ENCODE peak calls at places on chromosomes 4 and X, in nine cellular contexts. X, Y, H, T, K, J, D, E and P are unnamed samples. For H3K27me3 and H3K36me3, the result is how much of the 10 kb centered on the place peaks cover.

GRCh38 chr4:177356191-177356590 is 46.5 kb downstream of the NEIL3 start:
- DNase-seq in J (peak), H (no peak), K (no peak), E (no peak), X (no peak), Y (peak), T (no peak), D (no peak), P (no peak)

GRCh38 chrX:43655961-43656494 is at the start of gene MAOA:
- DNase-seq in J (no peak), H (peak), T (no peak), X (peak), E (peak), D (peak), Y (no peak), K (no peak), P (peak)

GRCh38 chrX:20414066-20414465 is 147.4 kb upstream of the RPS6KA3 start:
- DNase-seq in H (no peak), E (no peak), K (no peak), J (no peak), Y (peak), X (no peak), T (no peak), D (no peak), P (no peak)

GRCh38 chr4:173218411-173219125 is 50.0 kb downstream of the GALNT7 start:
- DNase-seq in Y (peak), K (no peak), T (peak), E (no peak), X (no peak), H (no peak), D (no peak), J (peak), P (no peak)

GRCh38 chr4:125985856-125986255 is 671.1 kb downstream of the FAT4 start:
- DNase-seq in J (no peak), K (peak), E (no peak), D (peak), H (no peak), X (no peak), Y (peak), T (peak), P (no peak)

GRCh38 chr4:154953691-154954090 is 172.6 kb downstream of the RBM46 start:
- DNase-seq in E (no peak), T (no peak), K (no peak), Y (no peak), J (no peak), X (no peak), D (no peak), H (no peak), P (no peak)

GRCh38 chr4:169115897-169116254 is 105.8 kb upstream of the CBR4 start:
- DNase-seq in X (no peak), E (no peak), D (peak), J (peak), H (peak), Y (peak), T (peak), K (no peak), P (peak)

GRCh38 chr4:54440394-54441223 is 211.5 kb downstream of the PDGFRA start:
- DNase-seq in Y (peak), E (no peak), T (no peak), X (no peak), K (peak), J (peak), D (peak), H (no peak), P (no peak)

GRCh38 chr4:73599182-73599581 is 21.1 kb downstream of the RASSF6 start:
- DNase-seq in J (peak), K (peak), Y (peak), T (peak), X (no peak), E (no peak), D (peak), H (peak), P (no peak)

GRCh38 chrX:41526268-41526667 is 79.1 kb downstream of the NYX start:
- DNase-seq in D (no peak), X (no peak), H (no peak), J (no peak), E (no peak), K (no peak), T (no peak), Y (no peak), P (no peak)

GRCh38 chr4:40976343-40976742 is 226.6 kb downstream of the NSUN7 start:
- DNase-seq in T (peak), H (peak), K (peak), J (peak), X (no peak), D (peak), E (no peak), Y (peak), P (no peak)

GRCh38 chr4:3250956-3251690 is 2.2 kb downstream of the MSANTD1 start:
- DNase-seq in E (peak), T (peak), K (no peak), H (no peak), X (peak), D (peak), Y (no peak), J (no peak), P (peak)

GRCh38 chr4:180953572-180953971 is 1289.6 kb upstream of the TENM3 start:
- DNase-seq in J (peak), K (no peak), Y (no peak), X (no peak), E (no peak), T (no peak), H (no peak), D (peak), P (no peak)

GRCh38 chr4:47287735-47288134 is 175.8 kb downstream of the COMMD8 start:
- DNase-seq in E (no peak), Y (peak), D (no peak), X (no peak), H (no peak), K (peak), T (no peak), J (peak), P (no peak)

GRCh38 chrX:97563531-97564133 is 679.9 kb downstream of the RPA4 start:
- DNase-seq in D (no peak), X (no peak), T (peak), J (peak), K (peak), H (peak), Y (peak), E (peak), P (peak)

GRCh38 chrX:34578237-34578636 is 78.8 kb downstream of the TMEM47 start:
- DNase-seq in D (peak), T (no peak), X (no peak), Y (peak), H (no peak), K (peak), J (peak), E (no peak), P (no peak)

GRCh38 chrX:120305531-120306145 is 5.6 kb downstream of the TMEM255A start:
- DNase-seq in K (no peak), E (no peak), Y (peak), J (no peak), D (peak), H (no peak), X (no peak), T (no peak), P (no peak)

GRCh38 chr4:150297861-150298474 is 219.7 kb downstream of the DCLK2 start:
- DNase-seq in X (no peak), Y (peak), E (peak), T (peak), D (peak), H (peak), J (peak), K (peak), P (no peak)

GRCh38 chrX:455673-456072 is 69.0 kb upstream of the PPP2R3B start:
- DNase-seq in X (no peak), D (no peak), K (no peak), Y (no peak), H (no peak), J (no peak), E (peak), T (no peak), P (no peak)

GRCh38 chr4:147782087-147782781 is 50.3 kb downstream of the ARHGAP10 start:
- DNase-seq in X (no peak), H (no peak), T (peak), E (no peak), Y (peak), K (no peak), J (peak), D (no peak), P (no peak)

GRCh38 chr4:143397335-143397734 is 60.7 kb downstream of the GAB1 start:
- DNase-seq in X (no peak), K (no peak), H (no peak), T (no peak), J (peak), D (no peak), E (no peak), Y (no peak), P (no peak)

GRCh38 chr4:177485528-177485927 is 43.3 kb upstream of the AGA start:
- DNase-seq in D (no peak), Y (peak), X (no peak), H (no peak), E (no peak), K (no peak), T (no peak), J (peak), P (no peak)

GRCh38 chr4:17265653-17266052 is 246.2 kb downstream of the QDPR start:
- DNase-seq in T (no peak), K (no peak), D (no peak), X (no peak), E (no peak), J (no peak), Y (no peak), H (no peak), P (no peak)

GRCh38 chrX:41449138-41449537 is 2.0 kb downstream of the NYX start:
- DNase-seq in T (no peak), X (no peak), K (no peak), D (no peak), E (no peak), H (no peak), J (no peak), Y (no peak), P (no peak)

GRCh38 chrX:103157511-103158316 is 57.2 kb upstream of the BEX4 start:
- DNase-seq in K (peak), X (no peak), Y (peak), E (no peak), H (no peak), D (peak), J (peak), T (peak), P (no peak)

GRCh38 chr4:185011408-185011807 is 6.9 kb upstream of the HELT start:
- DNase-seq in T (peak), K (peak), J (no peak), X (no peak), E (no peak), D (peak), Y (no peak), H (no peak), P (no peak)

GRCh38 chr4:145511913-145512522 is 30.4 kb downstream of the SMAD1 start:
- DNase-seq in X (no peak), T (no peak), H (no peak), J (peak), E (no peak), D (no peak), K (peak), Y (peak), P (no peak)

GRCh38 chrX:83469551-83469950 is 38.5 kb upstream of the POU3F4 start:
- DNase-seq in E (no peak), X (no peak), Y (peak), J (peak), H (peak), D (peak), K (peak), T (no peak), P (no peak)

GRCh38 chrX:9327747-9328145 is 137.1 kb upstream of the TBL1X start:
- DNase-seq in X (no peak), J (peak), T (no peak), E (no peak), Y (peak), H (no peak), K (no peak), D (no peak), P (no peak)

GRCh38 chrX:146346102-146346501 is 463.5 kb upstream of the CXorf51B start:
- DNase-seq in Y (no peak), E (no peak), D (no peak), H (no peak), X (no peak), T (no peak), J (no peak), K (no peak), P (no peak)

GRCh38 chr4:159195400-159195799 is 92.5 kb downstream of the RAPGEF2 start:
- DNase-seq in Y (no peak), D (no peak), H (no peak), E (no peak), J (no peak), X (no peak), K (no peak), T (no peak), P (no peak)

GRCh38 chr4:110823251-110823650 is 200.4 kb upstream of the PITX2 start:
- DNase-seq in K (no peak), D (no peak), T (no peak), Y (no peak), X (no peak), J (peak), H (no peak), E (no peak), P (no peak)

GRCh38 chr4:38386654-38387188 is 277.3 kb upstream of the KLF3 start:
- DNase-seq in E (no peak), J (no peak), T (no peak), H (no peak), D (no peak), Y (no peak), K (no peak), X (no peak), P (no peak)

GRCh38 chrX:109841869-109842579 is 109.0 kb upstream of the ACSL4 start:
- DNase-seq in D (no peak), K (no peak), X (no peak), E (no peak), H (no peak), T (no peak), Y (peak), J (peak), P (no peak)

GRCh38 chrX:133094098-133094731 is 2.7 kb downstream of the USP26 start:
- DNase-seq in D (no peak), X (no peak), E (no peak), H (no peak), K (no peak), Y (no peak), T (no peak), J (no peak), P (no peak)

GRCh38 chr4:10635096-10635495 is 49.5 kb downstream of the CLNK start:
- DNase-seq in X (no peak), Y (no peak), K (no peak), T (no peak), D (no peak), H (no peak), E (no peak), J (no peak), P (no peak)

GRCh38 chr4:13483142-13484044 is 747 bp downstream of the RAB28 start:
- DNase-seq in D (peak), K (peak), T (peak), H (peak), Y (peak), X (peak), J (peak), E (peak), P (peak)

GRCh38 chrX:109533631-109534030 is 3.0 kb upstream of the NXT2 start:
- DNase-seq in K (no peak), J (peak), E (no peak), Y (peak), H (no peak), T (no peak), D (no peak), X (no peak), P (no peak)

GRCh38 chr4:148540622-148541326 is 98.6 kb upstream of the NR3C2 start:
- DNase-seq in Y (no peak), T (no peak), X (no peak), K (no peak), D (no peak), E (no peak), J (no peak), H (peak), P (no peak)

GRCh38 chr4:57249083-57249482 is 138.9 kb upstream of the IGFBP7 start:
- DNase-seq in X (no peak), T (no peak), H (no peak), K (no peak), E (no peak), Y (peak), D (no peak), J (peak), P (no peak)

GRCh38 chrX:38462257-38462656 is 99.1 kb upstream of the TSPAN7 start:
- DNase-seq in Y (no peak), H (no peak), X (no peak), T (no peak), K (no peak), E (no peak), J (no peak), D (no peak), P (no peak)

GRCh38 chrX:38452603-38453002 is 100.2 kb downstream of the OTC start:
- DNase-seq in K (no peak), J (no peak), H (no peak), E (no peak), T (no peak), X (no peak), D (no peak), Y (no peak), P (no peak)

DNA sequence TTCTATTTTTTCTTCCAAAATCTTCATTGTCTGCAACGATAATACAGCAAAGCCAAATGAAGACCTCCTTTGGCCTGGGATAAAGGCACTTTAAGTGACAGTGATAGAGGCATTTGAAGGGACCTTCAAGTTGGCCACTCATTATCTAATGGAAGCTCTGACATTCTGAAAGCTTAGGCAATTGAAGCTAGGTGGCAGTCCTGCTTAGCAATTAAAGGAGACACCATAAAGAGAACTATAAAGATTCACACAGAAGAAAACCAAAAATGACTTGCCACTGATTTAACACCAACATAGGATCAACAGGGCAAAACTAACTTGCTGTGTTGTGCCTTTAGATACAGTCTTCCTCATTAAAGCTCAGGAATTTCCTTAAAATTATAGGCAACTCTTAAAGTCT is 103.3 kb upstream of the TSPAN7 start:
- DNase-seq in E (no peak), T (no peak), X (no peak), H (no peak), D (peak), Y (no peak), J (no peak), K (peak), P (no peak)
- TF ChIP-seq CTCF in E (no peak), T (no peak), X (peak), H (peak), D (peak), Y (no peak), J (no peak), K (peak), P (no peak)

GRCh38 chrX:151396827-151397740 is at the start of gene VMA21:
- DNase-seq in X (peak), D (peak), E (peak), Y (peak), H (peak), J (peak), K (peak), T (peak), P (peak)
- H3K27me3 ChIP-seq in X (under half), D (under half), E (under half), Y (under half), H (under half), J (under half), K (under half), T (under half), P (under half)

DNA sequence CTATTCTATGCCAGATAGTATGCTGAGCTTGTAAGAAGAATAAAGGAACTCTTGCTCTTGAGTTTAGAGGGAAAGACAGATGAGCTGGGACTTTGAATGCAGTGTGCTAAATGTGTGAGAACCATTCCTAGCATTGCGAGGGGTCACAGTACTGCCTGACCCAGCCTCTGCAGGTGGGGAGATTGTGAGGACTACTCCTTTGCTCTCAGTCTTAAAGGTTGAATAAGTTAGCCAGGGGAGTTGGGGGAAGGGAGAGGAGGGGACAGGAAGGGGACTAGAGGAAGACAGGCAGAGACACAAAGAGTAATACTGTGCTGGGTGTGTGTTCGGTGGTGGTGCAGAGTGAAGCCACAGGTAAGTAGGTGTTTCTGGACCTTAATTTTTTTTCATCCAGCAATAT is 41.7 kb downstream of the DCUN1D4 start:
- DNase-seq in H (no peak), J (no peak), D (peak), X (no peak), K (no peak), T (no peak), E (no peak), Y (no peak), P (no peak)
- H3K36me3 ChIP-seq in H (under half), J (under half), D (under half), X (under half), K (under half), T (under half), E (under half), Y (under half), P (under half)

DNA sequence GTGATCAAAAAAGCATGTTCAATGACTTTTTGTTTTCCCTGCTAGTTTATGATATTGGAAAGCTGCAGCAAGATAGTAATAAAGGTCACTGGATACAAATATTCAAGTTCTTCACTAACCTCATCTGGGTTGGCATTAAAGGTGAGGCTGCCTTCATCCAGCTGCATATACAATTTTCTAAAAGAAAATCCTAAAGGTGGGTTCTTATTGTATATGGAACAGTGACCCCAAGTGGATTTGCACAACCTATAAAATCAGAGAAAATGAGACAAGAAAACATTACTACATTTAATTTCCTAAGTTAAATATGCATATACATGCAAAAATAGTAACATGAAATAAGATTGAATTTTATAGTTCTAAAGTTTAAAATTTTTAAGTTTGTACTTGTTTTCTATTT is 23.9 kb downstream of the FBXO8 start:
- DNase-seq in Y (no peak), K (no peak), J (no peak), X (no peak), D (no peak), E (no peak), H (no peak), T (no peak), P (no peak)
- TF ChIP-seq CTCF in Y (no peak), K (no peak), J (no peak), X (no peak), D (no peak), E (no peak), H (no peak), T (no peak), P (no peak)

DNA sequence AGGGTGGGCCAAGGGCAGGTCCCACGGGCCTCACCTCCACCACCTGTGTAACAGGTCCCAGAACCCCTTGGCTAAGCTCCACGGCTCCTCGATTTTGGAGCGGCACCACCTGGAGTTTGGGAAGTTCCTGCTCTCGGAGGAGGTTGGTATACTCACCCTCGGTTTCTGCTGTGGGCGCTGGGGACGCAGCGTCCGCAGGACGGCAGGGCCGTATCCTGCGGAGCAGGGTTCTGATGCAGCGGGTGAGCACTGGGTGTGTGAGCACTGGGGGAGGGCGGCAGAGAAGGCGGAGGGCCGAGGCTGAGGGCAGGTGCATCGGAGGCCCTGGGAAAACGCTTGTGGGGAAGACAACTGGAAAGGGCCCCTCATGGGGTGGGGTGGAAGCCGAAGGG is 11.0 kb downstream of the ATP5ME start:
- DNase-seq in Y (no peak), K (no peak), X (no peak), H (no peak), D (no peak), T (no peak), E (no peak), J (no peak), P (no peak)
- H3K27me3 ChIP-seq in Y (under half), K (under half), X (under half), H (under half), D (under half), T (under half), E (under half), J (under half), P (under half)

DNA sequence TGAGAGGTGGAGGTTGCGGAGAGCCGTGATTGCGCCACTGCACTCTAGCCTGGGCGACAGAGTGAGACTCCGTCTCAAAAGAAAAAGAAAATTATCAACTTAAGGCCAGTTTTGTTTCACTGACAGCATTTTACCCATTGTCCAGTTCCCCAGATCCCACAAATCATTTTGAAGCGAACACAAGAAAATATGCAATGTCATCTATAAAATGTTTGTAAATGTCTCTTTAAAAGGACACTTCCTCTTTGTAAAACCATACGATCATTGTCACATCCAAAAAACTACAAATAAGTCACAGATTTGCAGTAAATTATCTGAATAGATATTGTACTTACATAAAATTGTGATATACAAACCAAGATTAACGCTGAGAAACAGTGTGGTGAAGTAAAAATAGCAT is 147.6 kb downstream of the ATRX start:
- DNase-seq in Y (no peak), E (no peak), T (no peak), D (no peak), J (no peak), X (no peak), K (no peak), H (no peak), P (no peak)
- H3K36me3 ChIP-seq in Y (under half), E (under half), T (under half), D (under half), J (under half), X (under half), K (under half), H (under half), P (under half)